ENCODE peak calls at places on chromosomes 16 and 17, in four cellular contexts. P is neuronal stem cell, N is H9, E is IMR-90. M is an unnamed sample.
A peak's percentile ranks its signal among the peaks of the same experiment; 100 is the strongest.

GRCh38 chr16:80973991-80974390 is 32.7 kb downstream of the CMC2 start:
- DNase-seq in N (no peak), P (no peak), E (peak; percentile 38), M (no peak)

GRCh38 chr17:10633738-10634379 is 23.2 kb downstream of the MYH3 start:
- DNase-seq in E (no peak), N (no peak), P (no peak), M (no peak)

GRCh38 chr17:64015447-64015846 is 5.0 kb downstream of the ICAM2 start:
- DNase-seq in P (no peak), N (no peak), E (no peak), M (no peak)

GRCh38 chr16:8474576-8474975 is 115.7 kb downstream of the TMEM114 start:
- DNase-seq in E (no peak), P (no peak), N (no peak), M (no peak)

GRCh38 chr17:43545383-43545632 is 832 bp downstream of the ETV4 start:
- DNase-seq in E (peak; percentile 18), N (no peak), P (no peak), M (no peak)

GRCh38 chr17:49180998-49181635 is 29.3 kb downstream of the GNGT2 start:
- DNase-seq in E (no peak), P (no peak), N (no peak), M (no peak)

GRCh38 chr17:73352261-73352660 is 40.5 kb upstream of the CDC42EP4 start:
- DNase-seq in E (no peak), P (no peak), N (no peak), M (no peak)

GRCh38 chr17:43822566-43823190 is 10.3 kb downstream of the MPP3 start:
- DNase-seq in E (peak; percentile 31), P (no peak), N (no peak), M (no peak)

GRCh38 chr17:55625516-55625915 is 97.1 kb downstream of the TMEM100 start:
- DNase-seq in N (no peak), P (no peak), E (no peak), M (no peak)

GRCh38 chr17:2466936-2467335 is 44.8 kb downstream of the METTL16 start:
- DNase-seq in P (no peak), N (no peak), E (no peak), M (no peak)

GRCh38 chr16:77307764-77308561 is 108.8 kb downstream of the SYCE1L start:
- DNase-seq in P (no peak), E (peak; percentile 50), N (no peak), M (peak; percentile 53)

GRCh38 chr16:14458576-14458975 is 171.5 kb downstream of the PARN start:
- DNase-seq in N (peak; percentile 58), P (no peak), E (no peak), M (no peak)

GRCh38 chr17:2025220-2025621 is at the start of gene RTN4RL1:
- DNase-seq in P (peak; percentile 55), E (no peak), N (peak; percentile 78), M (peak; percentile 47)

GRCh38 chr16:79297805-79298204 is 302.7 kb downstream of the MAF start:
- DNase-seq in E (no peak), P (no peak), N (no peak), M (no peak)

GRCh38 chr16:84603115-84603816 is 14.6 kb downstream of the COTL1 start:
- DNase-seq in N (no peak), P (no peak), E (peak; percentile 99), M (peak; percentile 99)

GRCh38 chr17:9115446-9116265 is 94.3 kb downstream of the NTN1 start:
- DNase-seq in P (peak; percentile 44), N (peak; percentile 92), E (peak; percentile 6), M (peak; percentile 51)
- H4K91ac ChIP-seq in P (no peak overlapping the region), N (no peak overlapping the region), E (no peak overlapping the region), M (no peak overlapping the region)

GRCh38 chr16:6643083-6643686 is 689.5 kb upstream of the RBFOX1 start:
- DNase-seq in E (peak; percentile 48), N (peak; percentile 48), P (peak; percentile 70), M (peak; percentile 54)

GRCh38 chr16:6642271-6642670 is 690.4 kb upstream of the RBFOX1 start:
- DNase-seq in E (no peak), P (no peak), N (no peak), M (no peak)

GRCh38 chr16:6644916-6645315 is 687.7 kb upstream of the RBFOX1 start:
- DNase-seq in E (no peak), P (no peak), N (no peak), M (no peak)

GRCh38 chr16:6645758-6646423 is 686.8 kb upstream of the RBFOX1 start:
- DNase-seq in N (no peak), P (no peak), E (no peak), M (no peak)

GRCh38 chr16:6646891-6647290 is 685.8 kb upstream of the RBFOX1 start:
- DNase-seq in P (no peak), E (no peak), N (no peak), M (no peak)
- H4K91ac ChIP-seq in P (no peak overlapping the region), E (no peak overlapping the region), N (no peak overlapping the region), M (no peak overlapping the region)

GRCh38 chr16:89711601-89712475 is 8.9 kb downstream of the VPS9D1 start:
- DNase-seq in N (peak; percentile 68), P (no peak), E (peak; percentile 50), M (peak; percentile 67)

GRCh38 chr16:89710709-89711564 is 9.4 kb upstream of the SPATA2L start:
- DNase-seq in P (no peak), N (peak; percentile 60), E (no peak), M (no peak)

GRCh38 chr16:89708481-89708931 is 7.0 kb upstream of the SPATA2L start:
- DNase-seq in P (no peak), N (no peak), E (no peak), M (no peak)

GRCh38 chr16:89709166-89709565 is 7.7 kb upstream of the SPATA2L start:
- DNase-seq in E (no peak), N (no peak), P (no peak), M (no peak)

GRCh38 chr16:89709716-89710480 is 8.4 kb upstream of the SPATA2L start:
- DNase-seq in P (no peak), E (no peak), N (no peak), M (no peak)
- H4K91ac ChIP-seq in P (no peak overlapping the region), E (no peak overlapping the region), N (no peak overlapping the region), M (no peak overlapping the region)

DNA sequence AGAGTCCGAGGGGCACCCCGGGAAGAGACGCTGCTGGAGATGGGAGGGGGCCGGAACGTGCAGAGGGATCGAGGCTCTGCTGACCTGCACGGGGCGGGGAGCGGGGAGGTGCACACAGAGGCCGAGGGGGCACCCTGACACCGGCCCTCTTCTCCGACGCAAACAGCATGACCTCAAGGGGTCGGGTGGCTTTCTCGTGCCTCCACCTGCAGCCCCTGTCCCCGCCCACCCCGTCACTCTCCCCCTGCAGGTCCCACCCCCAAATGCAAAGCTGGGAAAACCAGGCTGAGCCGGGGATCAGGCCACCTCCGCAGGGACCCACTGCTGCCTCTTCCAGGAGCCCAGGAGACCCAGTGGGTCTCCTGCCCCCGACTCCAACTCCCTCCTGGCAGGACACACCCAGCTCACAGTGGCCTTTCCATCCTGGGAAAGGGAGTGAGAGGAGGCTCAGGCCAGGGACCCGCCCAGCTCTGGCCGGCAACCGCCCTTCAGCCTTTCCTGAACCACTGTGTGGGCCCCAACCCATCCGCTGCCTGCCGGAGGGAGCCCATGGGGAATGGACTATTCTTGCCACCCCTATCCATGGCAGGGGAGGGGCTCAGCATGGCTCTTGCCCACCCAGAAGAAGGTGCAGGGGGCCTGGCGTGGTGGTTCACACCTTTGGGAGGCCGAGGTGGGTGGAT is 38.7 kb downstream of the CTU2 start:
- DNase-seq in E (no peak), P (no peak), N (peak; percentile 42), M (no peak)
- H4K91ac ChIP-seq in E (no peak overlapping the region), P (no peak overlapping the region), N (no peak overlapping the region), M (no peak overlapping the region)

GRCh38 chr17:78316115-78316866 is 43.6 kb downstream of the SOCS3 start:
- DNase-seq in N (peak; percentile 65), P (no peak), E (no peak), M (no peak)
- H4K91ac ChIP-seq in N (no peak overlapping the region), P (peak overlapping the region; percentile 56), E (peak overlapping the region; percentile 97), M (peak overlapping the region; percentile 100)

GRCh38 chr17:75086496-75087181 is 1.1 kb upstream of the SLC16A5 start:
- DNase-seq in E (no peak), P (no peak), N (peak; percentile 58), M (no peak)

GRCh38 chr17:75081611-75082540 is 5.9 kb upstream of the SLC16A5 start:
- DNase-seq in N (no peak), E (no peak), P (no peak), M (no peak)

GRCh38 chr17:75087182-75087557 is 584 bp upstream of the SLC16A5 start:
- DNase-seq in N (no peak), E (no peak), P (no peak), M (no peak)

GRCh38 chr17:75082683-75083082 is 5.1 kb upstream of the SLC16A5 start:
- DNase-seq in N (no peak), E (no peak), P (no peak), M (no peak)

DNA sequence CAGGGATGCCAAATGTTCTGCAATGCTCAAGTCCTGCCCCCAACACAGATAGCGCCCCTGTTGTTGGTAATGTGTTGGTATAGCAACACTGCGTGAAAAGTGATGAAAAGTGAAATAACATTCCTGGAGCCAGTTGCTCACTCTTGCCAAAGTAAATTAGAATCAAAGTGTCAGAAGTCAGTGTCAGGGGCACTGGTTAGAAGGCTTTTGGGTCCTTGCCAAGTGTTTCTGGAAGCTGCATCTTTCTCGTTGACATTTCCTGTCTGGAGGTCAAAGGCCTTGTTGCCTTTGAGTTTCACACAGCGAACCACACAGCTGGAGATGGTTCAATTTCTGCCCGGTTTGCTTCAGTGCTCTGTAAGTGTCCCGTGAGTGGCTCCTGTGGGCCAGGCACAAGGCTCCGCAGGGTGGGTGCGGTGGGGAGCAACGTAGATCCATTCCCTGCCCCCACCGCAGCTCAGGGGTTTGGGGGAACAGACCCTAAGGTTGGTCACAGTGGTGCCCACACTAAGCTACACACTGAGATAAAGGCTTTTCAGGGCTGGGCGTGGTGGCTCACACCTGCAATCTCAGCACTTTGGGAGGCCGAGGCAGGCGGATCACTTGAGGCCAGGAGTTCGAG is 3.6 kb upstream of the SLC16A5 start:
- DNase-seq in E (no peak), P (no peak), N (no peak), M (peak; percentile 72)
- H4K91ac ChIP-seq in E (no peak overlapping the region), P (no peak overlapping the region), N (no peak overlapping the region), M (peak overlapping the region; percentile 92)